ENCODE peak calls at places on chromosomes 1 and 21, in eight cellular contexts. One of them, this sample, is unnamed.

GRCh38 chr1:7893529-7894180 is 40.8 kb upstream of the UTS2 start:
- DNase-seq in Peyer's patch: no peak
- DNase-seq in heart right ventricle: no peak
- DNase-seq in activated CD4-positive, alpha-beta T cell treated with anti-CD3 and anti-CD28 coated beads, Interleukin-2, amount 10 ng/mL, durations not matched to agents 24 days and 14 days: no peak
- DNase-seq in cardiac septum: no peak
- DNase-seq in SJSA1: peak; percentile 44
- DNase-seq in RWPE1: no peak
- DNase-seq in T-helper 17 cell: no peak
- DNase-seq in this sample: no peak

GRCh38 chr1:204191481-204191880 is 4.8 kb downstream of the KISS1 start:
- DNase-seq in Peyer's patch: no peak
- DNase-seq in heart right ventricle: no peak
- DNase-seq in activated CD4-positive, alpha-beta T cell treated with anti-CD3 and anti-CD28 coated beads, Interleukin-2, amount 10 ng/mL, durations not matched to agents 24 days and 14 days: no peak
- DNase-seq in cardiac septum: no peak
- DNase-seq in SJSA1: no peak
- DNase-seq in RWPE1: no peak
- DNase-seq in T-helper 17 cell: no peak
- DNase-seq in this sample: peak; percentile 49

GRCh38 chr1:235689356-235689755 is 39.8 kb upstream of the GNG4 start:
- DNase-seq in Peyer's patch: no peak
- DNase-seq in heart right ventricle: no peak
- DNase-seq in activated CD4-positive, alpha-beta T cell treated with anti-CD3 and anti-CD28 coated beads, Interleukin-2, amount 10 ng/mL, durations not matched to agents 24 days and 14 days: no peak
- DNase-seq in cardiac septum: no peak
- DNase-seq in SJSA1: no peak
- DNase-seq in RWPE1: no peak
- DNase-seq in T-helper 17 cell: no peak
- DNase-seq in this sample: no peak

GRCh38 chr1:29664711-29665110 is 428.4 kb downstream of the PTPRU start:
- DNase-seq in Peyer's patch: no peak
- DNase-seq in heart right ventricle: no peak
- DNase-seq in activated CD4-positive, alpha-beta T cell treated with anti-CD3 and anti-CD28 coated beads, Interleukin-2, amount 10 ng/mL, durations not matched to agents 24 days and 14 days: no peak
- DNase-seq in cardiac septum: no peak
- DNase-seq in SJSA1: no peak
- DNase-seq in RWPE1: no peak
- DNase-seq in T-helper 17 cell: no peak
- DNase-seq in this sample: no peak

GRCh38 chr1:198543670-198544260 is 3.3 kb upstream of the ATP6V1G3 start:
- DNase-seq in Peyer's patch: no peak
- DNase-seq in heart right ventricle: no peak
- DNase-seq in activated CD4-positive, alpha-beta T cell treated with anti-CD3 and anti-CD28 coated beads, Interleukin-2, amount 10 ng/mL, durations not matched to agents 24 days and 14 days: no peak
- DNase-seq in cardiac septum: no peak
- DNase-seq in SJSA1: no peak
- DNase-seq in RWPE1: no peak
- DNase-seq in T-helper 17 cell: no peak
- DNase-seq in this sample: no peak

GRCh38 chr1:5910666-5911065 is 81.6 kb downstream of the NPHP4 start:
- DNase-seq in Peyer's patch: no peak
- DNase-seq in heart right ventricle: no peak
- DNase-seq in activated CD4-positive, alpha-beta T cell treated with anti-CD3 and anti-CD28 coated beads, Interleukin-2, amount 10 ng/mL, durations not matched to agents 24 days and 14 days: no peak
- DNase-seq in cardiac septum: peak; percentile 39
- DNase-seq in SJSA1: no peak
- DNase-seq in RWPE1: no peak
- DNase-seq in T-helper 17 cell: no peak
- DNase-seq in this sample: no peak

GRCh38 chr21:29233611-29234540 is 64.8 kb upstream of the BACH1 start:
- DNase-seq in Peyer's patch: no peak
- DNase-seq in heart right ventricle: no peak
- DNase-seq in activated CD4-positive, alpha-beta T cell treated with anti-CD3 and anti-CD28 coated beads, Interleukin-2, amount 10 ng/mL, durations not matched to agents 24 days and 14 days: peak; percentile 65
- DNase-seq in cardiac septum: no peak
- DNase-seq in SJSA1: no peak
- DNase-seq in RWPE1: peak; percentile 18
- DNase-seq in T-helper 17 cell: no peak
- DNase-seq in this sample: no peak

GRCh38 chr1:22289251-22289995 is 146.5 kb upstream of the WNT4 start:
- DNase-seq in Peyer's patch: peak; percentile 34
- DNase-seq in heart right ventricle: no peak
- DNase-seq in activated CD4-positive, alpha-beta T cell treated with anti-CD3 and anti-CD28 coated beads, Interleukin-2, amount 10 ng/mL, durations not matched to agents 24 days and 14 days: no peak
- DNase-seq in cardiac septum: no peak
- DNase-seq in SJSA1: no peak
- DNase-seq in RWPE1: no peak
- DNase-seq in T-helper 17 cell: no peak
- DNase-seq in this sample: no peak

GRCh38 chr1:244757091-244757939 is 78.1 kb upstream of the COX20 start:
- DNase-seq in Peyer's patch: no peak
- DNase-seq in heart right ventricle: no peak
- DNase-seq in activated CD4-positive, alpha-beta T cell treated with anti-CD3 and anti-CD28 coated beads, Interleukin-2, amount 10 ng/mL, durations not matched to agents 24 days and 14 days: no peak
- DNase-seq in cardiac septum: no peak
- DNase-seq in SJSA1: no peak
- DNase-seq in RWPE1: no peak
- DNase-seq in T-helper 17 cell: no peak
- DNase-seq in this sample: no peak

GRCh38 chr1:156838972-156839371 is 19.9 kb downstream of the INSRR start:
- DNase-seq in Peyer's patch: peak; percentile 53
- DNase-seq in heart right ventricle: no peak
- DNase-seq in activated CD4-positive, alpha-beta T cell treated with anti-CD3 and anti-CD28 coated beads, Interleukin-2, amount 10 ng/mL, durations not matched to agents 24 days and 14 days: peak; percentile 87
- DNase-seq in cardiac septum: no peak
- DNase-seq in SJSA1: peak; percentile 34
- DNase-seq in RWPE1: no peak
- DNase-seq in T-helper 17 cell: no peak
- DNase-seq in this sample: peak; percentile 48

GRCh38 chr1:115676498-115677171 is 34.9 kb downstream of the VANGL1 start:
- DNase-seq in Peyer's patch: no peak
- DNase-seq in heart right ventricle: no peak
- DNase-seq in activated CD4-positive, alpha-beta T cell treated with anti-CD3 and anti-CD28 coated beads, Interleukin-2, amount 10 ng/mL, durations not matched to agents 24 days and 14 days: no peak
- DNase-seq in cardiac septum: no peak
- DNase-seq in SJSA1: no peak
- DNase-seq in RWPE1: no peak
- DNase-seq in T-helper 17 cell: no peak
- DNase-seq in this sample: no peak

GRCh38 chr1:164699815-164700491 is 141.0 kb downstream of the PBX1 start:
- DNase-seq in Peyer's patch: no peak
- DNase-seq in heart right ventricle: peak; percentile 13
- DNase-seq in activated CD4-positive, alpha-beta T cell treated with anti-CD3 and anti-CD28 coated beads, Interleukin-2, amount 10 ng/mL, durations not matched to agents 24 days and 14 days: no peak
- DNase-seq in cardiac septum: no peak
- DNase-seq in SJSA1: no peak
- DNase-seq in RWPE1: no peak
- DNase-seq in T-helper 17 cell: no peak
- DNase-seq in this sample: peak; percentile 63

GRCh38 chr1:61050541-61051454 is 31.6 kb upstream of the NFIA start:
- DNase-seq in Peyer's patch: peak; percentile 54
- DNase-seq in heart right ventricle: peak; percentile 80
- DNase-seq in activated CD4-positive, alpha-beta T cell treated with anti-CD3 and anti-CD28 coated beads, Interleukin-2, amount 10 ng/mL, durations not matched to agents 24 days and 14 days: no peak
- DNase-seq in cardiac septum: peak; percentile 83
- DNase-seq in SJSA1: no peak
- DNase-seq in RWPE1: peak; percentile 34
- DNase-seq in T-helper 17 cell: no peak
- DNase-seq in this sample: peak; percentile 50

GRCh38 chr1:237799762-237800474 is 90.8 kb downstream of the ZP4 start:
- DNase-seq in Peyer's patch: peak; percentile 80
- DNase-seq in heart right ventricle: peak; percentile 36
- DNase-seq in activated CD4-positive, alpha-beta T cell treated with anti-CD3 and anti-CD28 coated beads, Interleukin-2, amount 10 ng/mL, durations not matched to agents 24 days and 14 days: peak; percentile 73
- DNase-seq in cardiac septum: no peak
- DNase-seq in SJSA1: peak; percentile 39
- DNase-seq in RWPE1: peak; percentile 97
- DNase-seq in T-helper 17 cell: no peak
- DNase-seq in this sample: peak; percentile 3

GRCh38 chr1:31429583-31429982 is 16.6 kb downstream of the SERINC2 start:
- DNase-seq in Peyer's patch: peak; percentile 15
- DNase-seq in heart right ventricle: no peak
- DNase-seq in activated CD4-positive, alpha-beta T cell treated with anti-CD3 and anti-CD28 coated beads, Interleukin-2, amount 10 ng/mL, durations not matched to agents 24 days and 14 days: no peak
- DNase-seq in cardiac septum: no peak
- DNase-seq in SJSA1: no peak
- DNase-seq in RWPE1: no peak
- DNase-seq in T-helper 17 cell: no peak
- DNase-seq in this sample: no peak

GRCh38 chr1:31583082-31583994 is 7.0 kb downstream of the TINAGL1 start:
- DNase-seq in Peyer's patch: no peak
- DNase-seq in heart right ventricle: no peak
- DNase-seq in activated CD4-positive, alpha-beta T cell treated with anti-CD3 and anti-CD28 coated beads, Interleukin-2, amount 10 ng/mL, durations not matched to agents 24 days and 14 days: no peak
- DNase-seq in cardiac septum: peak; percentile 67
- DNase-seq in SJSA1: no peak
- DNase-seq in RWPE1: no peak
- DNase-seq in T-helper 17 cell: no peak
- DNase-seq in this sample: no peak

This sample was measured in cerebellum.